ENCODE peak calls at places on chromosomes 13 and 19, in eight cellular contexts. A, N, U, M, E, Q, T and K are unnamed samples.
A peak's percentile ranks its signal among the peaks of the same experiment; 100 is the strongest.

GRCh38 chr13:45238945-45239795 is 38.3 kb upstream of the KCTD4 start:
- DNase-seq in A (no peak), N (no peak), U (no peak), M (no peak), E (no peak), Q (no peak), T (no peak), K (no peak)

GRCh38 chr19:56689198-56689597 is 17.6 kb upstream of the ZNF835 start:
- DNase-seq in A (no peak), N (no peak), U (no peak), M (no peak), E (no peak), Q (no peak), T (no peak), K (no peak)

GRCh38 chr19:13195678-13196077 is 45.5 kb downstream of the IER2 start:
- DNase-seq in A (no peak), N (peak; percentile 49), U (peak; percentile 72), M (no peak), E (no peak), Q (peak; percentile 63), T (no peak), K (no peak)

GRCh38 chr13:92572190-92572589 is 654.4 kb upstream of the GPC6 start:
- DNase-seq in A (no peak), N (no peak), U (no peak), M (no peak), E (no peak), Q (no peak), T (no peak), K (no peak)

GRCh38 chr13:53189162-53189561 is 160.5 kb downstream of the OLFM4 start:
- DNase-seq in A (no peak), N (no peak), U (no peak), M (no peak), E (no peak), Q (no peak), T (no peak), K (no peak)

GRCh38 chr19:49182848-49183375 is 25.3 kb downstream of the TRPM4 start:
- DNase-seq in A (no peak), N (peak; percentile 4), U (no peak), M (peak; percentile 48), E (no peak), Q (no peak), T (peak; percentile 34), K (no peak)

GRCh38 chr13:67416047-67416925 is 186.2 kb upstream of the PCDH9 start:
- DNase-seq in A (no peak), N (peak; percentile 96), U (no peak), M (no peak), E (no peak), Q (no peak), T (no peak), K (peak; percentile 4)

GRCh38 chr19:3606690-3607289 is at the start of gene TBXA2R:
- DNase-seq in A (peak; percentile 37), N (peak; percentile 79), U (peak; percentile 88), M (no peak), E (peak; percentile 24), Q (no peak), T (no peak), K (peak; percentile 88)

GRCh38 chr13:46778879-46779278 is 18.1 kb downstream of the ESD start:
- DNase-seq in A (no peak), N (no peak), U (no peak), M (no peak), E (no peak), Q (no peak), T (no peak), K (no peak)

GRCh38 chr13:63643543-63643942 is 2227.9 kb upstream of the PCDH20 start:
- DNase-seq in A (no peak), N (no peak), U (no peak), M (no peak), E (no peak), Q (no peak), T (no peak), K (no peak)

GRCh38 chr13:49932868-49933267 is 3.3 kb downstream of the SPRYD7 start:
- DNase-seq in A (no peak), N (no peak), U (no peak), M (no peak), E (no peak), Q (no peak), T (no peak), K (no peak)

GRCh38 chr13:48431987-48432615 is 19.2 kb upstream of the LPAR6 start:
- DNase-seq in A (no peak), N (no peak), U (no peak), M (no peak), E (no peak), Q (no peak), T (no peak), K (no peak)

GRCh38 chr13:101019126-101019525 is 344.5 kb upstream of the TMTC4 start:
- DNase-seq in A (no peak), N (no peak), U (no peak), M (no peak), E (no peak), Q (no peak), T (no peak), K (no peak)

GRCh38 chr13:48400820-48401219 is 12.1 kb downstream of the LPAR6 start:
- DNase-seq in A (no peak), N (no peak), U (no peak), M (no peak), E (peak; percentile 74), Q (no peak), T (no peak), K (peak; percentile 10)

GRCh38 chr13:37168151-37168550 is 62.7 kb upstream of the CSNK1A1L start:
- DNase-seq in A (no peak), N (no peak), U (no peak), M (no peak), E (no peak), Q (no peak), T (no peak), K (no peak)

GRCh38 chr13:80083516-80084085 is 257.3 kb downstream of the SPRY2 start:
- DNase-seq in A (no peak), N (no peak), U (no peak), M (peak; percentile 74), E (peak; percentile 55), Q (no peak), T (peak; percentile 65), K (peak; percentile 11)

GRCh38 chr13:27917121-27917947 is 2.5 kb upstream of the PDX1 start:
- DNase-seq in A (no peak), N (peak; percentile 62), U (no peak), M (no peak), E (no peak), Q (no peak), T (no peak), K (no peak)

GRCh38 chr13:60654405-60654804 is 257.4 kb downstream of the TDRD3 start:
- DNase-seq in A (no peak), N (peak; percentile 23), U (no peak), M (no peak), E (peak; percentile 1), Q (no peak), T (peak; percentile 10), K (peak; percentile 1)